ENCODE peak calls at places on chromosomes 4 and X, in four cellular contexts. One of them, this sample, is unnamed.

GRCh38 chrX:30308263-30309138 is 689 bp downstream of the NR0B1 start:
- DNase-seq in type B pancreatic cell: no peak
- DNase-seq in HFF-Myc: no peak
- DNase-seq in fibroblast of the aortic adventitia: no peak
- DNase-seq in this sample: peak; percentile 9

GRCh38 chrX:149398027-149398426 is 107.1 kb downstream of the IDS start:
- DNase-seq in HFF-Myc: no peak
- DNase-seq in type B pancreatic cell: no peak
- DNase-seq in fibroblast of the aortic adventitia: no peak
- DNase-seq in this sample: no peak

GRCh38 chr4:15749001-15749400 is 29.1 kb upstream of the CD38 start:
- DNase-seq in HFF-Myc: no peak
- DNase-seq in type B pancreatic cell: no peak
- DNase-seq in fibroblast of the aortic adventitia: no peak
- DNase-seq in this sample: no peak

GRCh38 chr4:17636696-17637351 is 22.4 kb downstream of the MED28 start:
- DNase-seq in HFF-Myc: no peak
- DNase-seq in type B pancreatic cell: peak; percentile 77
- DNase-seq in fibroblast of the aortic adventitia: peak; percentile 69
- DNase-seq in this sample: peak; percentile 85

GRCh38 chrX:1546601-1547275 is 9.8 kb upstream of the P2RY8 start:
- DNase-seq in fibroblast of the aortic adventitia: no peak
- DNase-seq in type B pancreatic cell: peak; percentile 45
- DNase-seq in HFF-Myc: no peak
- DNase-seq in this sample: no peak

GRCh38 chr4:113950207-113950606 is 29.2 kb downstream of the ARSJ start:
- DNase-seq in fibroblast of the aortic adventitia: no peak
- DNase-seq in HFF-Myc: no peak
- DNase-seq in type B pancreatic cell: no peak
- DNase-seq in this sample: no peak

GRCh38 chr4:17544831-17545234 is 29.9 kb downstream of the CLRN2 start:
- DNase-seq in fibroblast of the aortic adventitia: no peak
- DNase-seq in type B pancreatic cell: no peak
- DNase-seq in HFF-Myc: no peak
- DNase-seq in this sample: no peak

GRCh38 chrX:41490446-41490845 is 43.3 kb downstream of the NYX start:
- DNase-seq in fibroblast of the aortic adventitia: no peak
- DNase-seq in HFF-Myc: no peak
- DNase-seq in type B pancreatic cell: no peak
- DNase-seq in this sample: no peak

GRCh38 chr4:83386931-83387897 is 52.6 kb upstream of the HPSE start:
- DNase-seq in type B pancreatic cell: no peak
- DNase-seq in fibroblast of the aortic adventitia: peak; percentile 17
- DNase-seq in HFF-Myc: no peak
- DNase-seq in this sample: no peak

GRCh38 chr4:130705023-130705422 is 1609.1 kb downstream of the C4orf33 start:
- DNase-seq in fibroblast of the aortic adventitia: no peak
- DNase-seq in type B pancreatic cell: no peak
- DNase-seq in HFF-Myc: no peak
- DNase-seq in this sample: no peak
- TF ChIP-seq CTCF in fibroblast of the aortic adventitia: no peak
- TF ChIP-seq CTCF in type B pancreatic cell: no peak
- TF ChIP-seq CTCF in HFF-Myc: no peak
- TF ChIP-seq CTCF in this sample: no peak

GRCh38 chr4:156294577-156294976 is 340.9 kb upstream of the CTSO start:
- DNase-seq in fibroblast of the aortic adventitia: peak; percentile 87
- DNase-seq in type B pancreatic cell: no peak
- DNase-seq in HFF-Myc: peak; percentile 38
- DNase-seq in this sample: no peak
- TF ChIP-seq CTCF in fibroblast of the aortic adventitia: peak; percentile 33
- TF ChIP-seq CTCF in type B pancreatic cell: peak; percentile 54
- TF ChIP-seq CTCF in HFF-Myc: peak; percentile 36
- TF ChIP-seq CTCF in this sample: peak; percentile 53

GRCh38 chrX:128816919-128817318 is 706.4 kb downstream of the SMARCA1 start:
- DNase-seq in HFF-Myc: no peak
- DNase-seq in fibroblast of the aortic adventitia: no peak
- DNase-seq in type B pancreatic cell: no peak
- DNase-seq in this sample: peak; percentile 13
- TF ChIP-seq CTCF in HFF-Myc: no peak
- TF ChIP-seq CTCF in fibroblast of the aortic adventitia: no peak
- TF ChIP-seq CTCF in type B pancreatic cell: peak; percentile 75
- TF ChIP-seq CTCF in this sample: peak; percentile 70

GRCh38 chr4:98929341-98930267 is 671 bp upstream of the EIF4E start:
- DNase-seq in type B pancreatic cell: no peak
- DNase-seq in fibroblast of the aortic adventitia: peak; percentile 91
- DNase-seq in HFF-Myc: peak; percentile 84
- DNase-seq in this sample: no peak
- TF ChIP-seq CTCF in type B pancreatic cell: peak; percentile 55
- TF ChIP-seq CTCF in fibroblast of the aortic adventitia: peak; percentile 30
- TF ChIP-seq CTCF in HFF-Myc: no peak
- TF ChIP-seq CTCF in this sample: peak; percentile 33

DNA sequence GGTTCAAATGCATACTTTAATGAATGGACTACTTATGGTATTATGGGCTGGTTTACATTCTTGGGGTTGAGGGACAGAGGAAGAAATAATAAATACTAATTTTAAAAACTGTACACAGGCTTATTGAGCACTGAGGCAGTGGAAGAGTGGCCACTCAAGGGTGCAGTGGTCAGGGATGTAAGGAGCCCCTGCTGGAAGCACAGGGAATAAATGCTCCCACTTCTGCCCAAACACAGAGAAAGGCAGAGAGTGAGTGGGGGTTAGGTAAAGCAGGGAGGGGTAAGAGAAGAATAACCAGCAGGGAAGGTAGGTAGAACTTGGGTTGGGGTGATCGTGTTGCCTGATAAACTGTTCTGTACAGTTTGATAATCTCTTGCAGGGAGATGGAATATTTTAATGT is 60.0 kb downstream of the GAB1 start:
- DNase-seq in type B pancreatic cell: no peak
- DNase-seq in HFF-Myc: no peak
- DNase-seq in fibroblast of the aortic adventitia: no peak
- DNase-seq in this sample: no peak
- TF ChIP-seq CTCF in type B pancreatic cell: peak; percentile 40
- TF ChIP-seq CTCF in HFF-Myc: peak; percentile 32
- TF ChIP-seq CTCF in fibroblast of the aortic adventitia: no peak
- TF ChIP-seq CTCF in this sample: no peak

GRCh38 chrX:116317409-116317808 is 119.0 kb upstream of the SLC6A14 start:
- DNase-seq in type B pancreatic cell: no peak
- DNase-seq in fibroblast of the aortic adventitia: peak; percentile 75
- DNase-seq in HFF-Myc: peak; percentile 0
- DNase-seq in this sample: no peak
- TF ChIP-seq CTCF in type B pancreatic cell: no peak
- TF ChIP-seq CTCF in fibroblast of the aortic adventitia: no peak
- TF ChIP-seq CTCF in HFF-Myc: no peak
- TF ChIP-seq CTCF in this sample: no peak

GRCh38 chrX:69133561-69134542 is 31.4 kb downstream of the PJA1 start:
- DNase-seq in HFF-Myc: no peak
- DNase-seq in type B pancreatic cell: no peak
- DNase-seq in fibroblast of the aortic adventitia: peak; percentile 67
- DNase-seq in this sample: peak; percentile 33
- TF ChIP-seq CTCF in HFF-Myc: peak; percentile 43
- TF ChIP-seq CTCF in type B pancreatic cell: peak; percentile 71
- TF ChIP-seq CTCF in fibroblast of the aortic adventitia: peak; percentile 58
- TF ChIP-seq CTCF in this sample: peak; percentile 56

DNA sequence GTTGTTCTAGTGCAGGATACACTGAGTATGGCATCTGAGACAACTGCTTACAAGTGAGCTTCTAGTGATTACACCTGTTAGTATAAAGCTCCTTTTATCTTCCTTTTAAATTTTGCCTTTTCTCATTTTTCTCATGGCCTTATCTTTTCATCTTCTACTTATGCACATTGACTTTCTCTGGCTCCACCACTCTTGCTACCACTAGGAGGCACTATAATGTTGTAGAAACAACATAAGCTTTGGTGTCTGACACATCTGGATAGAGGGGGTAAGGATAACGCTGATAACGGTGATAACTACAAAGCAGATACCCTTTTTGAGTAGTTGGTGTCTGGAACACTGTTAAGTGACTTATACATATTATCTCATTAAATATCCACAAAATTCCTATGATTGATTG is 187.4 kb upstream of the TEX13C start:
- DNase-seq in type B pancreatic cell: no peak
- DNase-seq in fibroblast of the aortic adventitia: no peak
- DNase-seq in HFF-Myc: no peak
- DNase-seq in this sample: no peak
- TF ChIP-seq CTCF in type B pancreatic cell: peak; percentile 69
- TF ChIP-seq CTCF in fibroblast of the aortic adventitia: no peak
- TF ChIP-seq CTCF in HFF-Myc: no peak
- TF ChIP-seq CTCF in this sample: peak; percentile 66

GRCh38 chr4:153511104-153511503 is 44.9 kb downstream of the TMEM131L start:
- DNase-seq in type B pancreatic cell: no peak
- DNase-seq in HFF-Myc: no peak
- DNase-seq in fibroblast of the aortic adventitia: no peak
- DNase-seq in this sample: no peak
- TF ChIP-seq CTCF in type B pancreatic cell: no peak
- TF ChIP-seq CTCF in HFF-Myc: no peak
- TF ChIP-seq CTCF in fibroblast of the aortic adventitia: no peak
- TF ChIP-seq CTCF in this sample: no peak

DNA sequence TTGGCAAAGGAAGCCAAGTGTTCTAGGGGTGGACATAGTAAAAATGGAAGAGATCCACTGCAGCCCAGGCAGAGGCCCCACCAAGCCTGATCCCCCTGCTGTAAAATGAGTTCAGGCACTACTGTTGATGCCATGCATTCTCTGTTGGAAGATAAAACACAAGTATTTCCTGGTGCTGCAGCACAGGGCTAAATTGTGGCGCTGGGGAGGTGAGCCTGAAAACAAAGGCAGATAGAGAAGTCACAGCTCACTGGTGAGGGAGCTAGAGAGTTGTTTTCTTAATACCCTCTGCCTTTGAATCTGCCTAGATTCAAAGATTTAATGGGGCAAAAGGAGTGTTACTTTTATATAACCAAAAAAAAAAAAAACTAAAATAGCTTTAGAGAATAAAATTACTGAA is 218.9 kb downstream of the NWD2 start:
- DNase-seq in HFF-Myc: no peak
- DNase-seq in type B pancreatic cell: no peak
- DNase-seq in fibroblast of the aortic adventitia: no peak
- DNase-seq in this sample: no peak
- TF ChIP-seq CTCF in HFF-Myc: no peak
- TF ChIP-seq CTCF in type B pancreatic cell: no peak
- TF ChIP-seq CTCF in fibroblast of the aortic adventitia: no peak
- TF ChIP-seq CTCF in this sample: no peak

This sample was measured in neural crest cell.